ENCODE peak calls at places on chromosomes 12 and 14, in eight cellular contexts. One of them, this sample, is unnamed.

GRCh38 chr12:14213542-14213941 is 151.9 kb upstream of the ATF7IP start:
- DNase-seq in right atrium auricular region: no peak
- DNase-seq in H9: no peak
- DNase-seq in IMR-90: no peak
- DNase-seq in CD8-positive, alpha-beta memory T cell: no peak
- DNase-seq in sigmoid colon: no peak
- DNase-seq in dorsolateral prefrontal cortex: no peak
- DNase-seq in AG04450: no peak
- DNase-seq in this sample: no peak

GRCh38 chr12:93016752-93017350 is 87.8 kb upstream of the EEA1 start:
- DNase-seq in right atrium auricular region: no peak
- DNase-seq in H9: no peak
- DNase-seq in IMR-90: no peak
- DNase-seq in CD8-positive, alpha-beta memory T cell: no peak
- DNase-seq in sigmoid colon: no peak
- DNase-seq in dorsolateral prefrontal cortex: no peak
- DNase-seq in AG04450: no peak
- DNase-seq in this sample: no peak

GRCh38 chr12:13635709-13636108 is 345.7 kb downstream of the GRIN2B start:
- DNase-seq in right atrium auricular region: no peak
- DNase-seq in H9: no peak
- DNase-seq in IMR-90: no peak
- DNase-seq in CD8-positive, alpha-beta memory T cell: no peak
- DNase-seq in sigmoid colon: no peak
- DNase-seq in dorsolateral prefrontal cortex: no peak
- DNase-seq in AG04450: no peak
- DNase-seq in this sample: no peak

GRCh38 chr12:132686831-132687210 is 321 bp downstream of the POLE start:
- DNase-seq in right atrium auricular region: no peak
- DNase-seq in H9: no peak
- DNase-seq in IMR-90: no peak
- DNase-seq in CD8-positive, alpha-beta memory T cell: no peak
- DNase-seq in sigmoid colon: no peak
- DNase-seq in dorsolateral prefrontal cortex: no peak
- DNase-seq in AG04450: no peak
- DNase-seq in this sample: peak; percentile 20

GRCh38 chr12:68374315-68374982 is 42.3 kb upstream of the MDM1 start:
- DNase-seq in right atrium auricular region: no peak
- DNase-seq in H9: no peak
- DNase-seq in IMR-90: no peak
- DNase-seq in CD8-positive, alpha-beta memory T cell: peak; percentile 4
- DNase-seq in sigmoid colon: no peak
- DNase-seq in dorsolateral prefrontal cortex: no peak
- DNase-seq in AG04450: no peak
- DNase-seq in this sample: no peak

GRCh38 chr14:104246401-104247335 is 108.3 kb downstream of the KIF26A start:
- DNase-seq in right atrium auricular region: no peak
- DNase-seq in H9: peak; percentile 20
- DNase-seq in IMR-90: no peak
- DNase-seq in CD8-positive, alpha-beta memory T cell: no peak
- DNase-seq in sigmoid colon: no peak
- DNase-seq in dorsolateral prefrontal cortex: peak; percentile 35
- DNase-seq in AG04450: no peak
- DNase-seq in this sample: no peak

GRCh38 chr12:124474709-124475108 is 92.7 kb downstream of the NCOR2 start:
- DNase-seq in right atrium auricular region: no peak
- DNase-seq in H9: no peak
- DNase-seq in IMR-90: no peak
- DNase-seq in CD8-positive, alpha-beta memory T cell: no peak
- DNase-seq in sigmoid colon: peak; percentile 89
- DNase-seq in dorsolateral prefrontal cortex: peak; percentile 94
- DNase-seq in AG04450: no peak
- DNase-seq in this sample: no peak

GRCh38 chr12:27975222-27976136 is 2.9 kb upstream of the PTHLH start:
- DNase-seq in right atrium auricular region: no peak
- DNase-seq in H9: peak; percentile 81
- DNase-seq in IMR-90: peak; percentile 72
- DNase-seq in CD8-positive, alpha-beta memory T cell: no peak
- DNase-seq in sigmoid colon: peak; percentile 65
- DNase-seq in dorsolateral prefrontal cortex: no peak
- DNase-seq in AG04450: no peak
- DNase-seq in this sample: peak; percentile 9

GRCh38 chr14:59254146-59254910 is 65.9 kb downstream of the DAAM1 start:
- DNase-seq in right atrium auricular region: peak; percentile 80
- DNase-seq in H9: no peak
- DNase-seq in IMR-90: peak; percentile 95
- DNase-seq in CD8-positive, alpha-beta memory T cell: no peak
- DNase-seq in sigmoid colon: peak; percentile 90
- DNase-seq in dorsolateral prefrontal cortex: no peak
- DNase-seq in AG04450: peak; percentile 82
- DNase-seq in this sample: no peak

GRCh38 chr14:100698719-100699448 is 27.8 kb upstream of the DLK1 start:
- DNase-seq in right atrium auricular region: no peak
- DNase-seq in H9: no peak
- DNase-seq in IMR-90: no peak
- DNase-seq in CD8-positive, alpha-beta memory T cell: no peak
- DNase-seq in sigmoid colon: no peak
- DNase-seq in dorsolateral prefrontal cortex: no peak
- DNase-seq in AG04450: no peak
- DNase-seq in this sample: peak; percentile 53
- H3K27ac ChIP-seq in right atrium auricular region: no peak overlapping the region
- H3K27ac ChIP-seq in H9: no peak overlapping the region
- H3K27ac ChIP-seq in IMR-90: no peak overlapping the region
- H3K27ac ChIP-seq in CD8-positive, alpha-beta memory T cell: peak overlapping the region; percentile 72
- H3K27ac ChIP-seq in sigmoid colon: no peak overlapping the region
- H3K27ac ChIP-seq in dorsolateral prefrontal cortex: no peak overlapping the region
- H3K27ac ChIP-seq in AG04450: no peak overlapping the region
- H3K27ac ChIP-seq in this sample: no peak overlapping the region

GRCh38 chr14:74134484-74134883 is 49.7 kb downstream of the LIN52 start:
- DNase-seq in right atrium auricular region: no peak
- DNase-seq in H9: no peak
- DNase-seq in IMR-90: no peak
- DNase-seq in CD8-positive, alpha-beta memory T cell: no peak
- DNase-seq in sigmoid colon: no peak
- DNase-seq in dorsolateral prefrontal cortex: no peak
- DNase-seq in AG04450: no peak
- DNase-seq in this sample: no peak
- H3K27ac ChIP-seq in right atrium auricular region: no peak overlapping the region
- H3K27ac ChIP-seq in H9: no peak overlapping the region
- H3K27ac ChIP-seq in IMR-90: no peak overlapping the region
- H3K27ac ChIP-seq in CD8-positive, alpha-beta memory T cell: no peak overlapping the region
- H3K27ac ChIP-seq in sigmoid colon: no peak overlapping the region
- H3K27ac ChIP-seq in dorsolateral prefrontal cortex: no peak overlapping the region
- H3K27ac ChIP-seq in AG04450: no peak overlapping the region
- H3K27ac ChIP-seq in this sample: no peak overlapping the region

GRCh38 chr12:75981247-75981646 is 50.3 kb downstream of the PHLDA1 start:
- DNase-seq in right atrium auricular region: no peak
- DNase-seq in H9: no peak
- DNase-seq in IMR-90: no peak
- DNase-seq in CD8-positive, alpha-beta memory T cell: no peak
- DNase-seq in sigmoid colon: no peak
- DNase-seq in dorsolateral prefrontal cortex: no peak
- DNase-seq in AG04450: no peak
- DNase-seq in this sample: no peak
- H3K27ac ChIP-seq in right atrium auricular region: peak overlapping the region; percentile 30
- H3K27ac ChIP-seq in H9: no peak overlapping the region
- H3K27ac ChIP-seq in IMR-90: no peak overlapping the region
- H3K27ac ChIP-seq in CD8-positive, alpha-beta memory T cell: no peak overlapping the region
- H3K27ac ChIP-seq in sigmoid colon: no peak overlapping the region
- H3K27ac ChIP-seq in dorsolateral prefrontal cortex: no peak overlapping the region
- H3K27ac ChIP-seq in AG04450: no peak overlapping the region
- H3K27ac ChIP-seq in this sample: no peak overlapping the region

GRCh38 chr14:77642407-77642806 is 26.0 kb upstream of the SPTLC2 start:
- DNase-seq in right atrium auricular region: no peak
- DNase-seq in H9: no peak
- DNase-seq in IMR-90: no peak
- DNase-seq in CD8-positive, alpha-beta memory T cell: no peak
- DNase-seq in sigmoid colon: no peak
- DNase-seq in dorsolateral prefrontal cortex: no peak
- DNase-seq in AG04450: no peak
- DNase-seq in this sample: no peak
- H3K27ac ChIP-seq in right atrium auricular region: peak overlapping the region; percentile 76
- H3K27ac ChIP-seq in H9: no peak overlapping the region
- H3K27ac ChIP-seq in IMR-90: no peak overlapping the region
- H3K27ac ChIP-seq in CD8-positive, alpha-beta memory T cell: no peak overlapping the region
- H3K27ac ChIP-seq in sigmoid colon: peak overlapping the region; percentile 76
- H3K27ac ChIP-seq in dorsolateral prefrontal cortex: no peak overlapping the region
- H3K27ac ChIP-seq in AG04450: peak overlapping the region; percentile 47
- H3K27ac ChIP-seq in this sample: no peak overlapping the region

GRCh38 chr14:63670692-63671091 is 29.0 kb upstream of the WDR89 start:
- DNase-seq in right atrium auricular region: no peak
- DNase-seq in H9: no peak
- DNase-seq in IMR-90: no peak
- DNase-seq in CD8-positive, alpha-beta memory T cell: no peak
- DNase-seq in sigmoid colon: no peak
- DNase-seq in dorsolateral prefrontal cortex: no peak
- DNase-seq in AG04450: no peak
- DNase-seq in this sample: no peak
- H3K27ac ChIP-seq in right atrium auricular region: no peak overlapping the region
- H3K27ac ChIP-seq in H9: no peak overlapping the region
- H3K27ac ChIP-seq in IMR-90: no peak overlapping the region
- H3K27ac ChIP-seq in CD8-positive, alpha-beta memory T cell: no peak overlapping the region
- H3K27ac ChIP-seq in sigmoid colon: no peak overlapping the region
- H3K27ac ChIP-seq in dorsolateral prefrontal cortex: no peak overlapping the region
- H3K27ac ChIP-seq in AG04450: no peak overlapping the region
- H3K27ac ChIP-seq in this sample: no peak overlapping the region

DNA sequence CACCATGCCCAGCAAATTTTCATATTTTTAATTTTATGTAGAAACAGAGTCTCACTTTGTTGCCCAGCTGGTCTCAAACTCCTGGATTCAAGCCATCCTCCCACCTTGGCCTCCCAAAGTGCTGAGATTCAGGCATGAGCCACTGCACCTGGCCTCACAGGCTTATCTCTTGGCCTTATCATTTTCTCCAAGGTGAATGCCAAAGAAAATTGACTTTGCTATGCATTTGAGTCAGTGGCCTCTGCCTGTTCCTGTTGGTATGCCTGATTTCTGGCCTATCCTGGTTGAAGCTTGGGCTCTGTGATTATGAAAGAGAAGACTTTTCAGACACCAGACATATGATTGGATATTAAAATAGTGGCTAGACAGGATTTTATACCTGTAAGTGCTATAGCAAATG is 34.2 kb downstream of the MANSC1 start:
- DNase-seq in right atrium auricular region: no peak
- DNase-seq in H9: no peak
- DNase-seq in IMR-90: no peak
- DNase-seq in CD8-positive, alpha-beta memory T cell: no peak
- DNase-seq in sigmoid colon: no peak
- DNase-seq in dorsolateral prefrontal cortex: no peak
- DNase-seq in AG04450: no peak
- DNase-seq in this sample: no peak
- H3K27ac ChIP-seq in right atrium auricular region: no peak overlapping the region
- H3K27ac ChIP-seq in H9: no peak overlapping the region
- H3K27ac ChIP-seq in IMR-90: no peak overlapping the region
- H3K27ac ChIP-seq in CD8-positive, alpha-beta memory T cell: no peak overlapping the region
- H3K27ac ChIP-seq in sigmoid colon: no peak overlapping the region
- H3K27ac ChIP-seq in dorsolateral prefrontal cortex: no peak overlapping the region
- H3K27ac ChIP-seq in AG04450: no peak overlapping the region
- H3K27ac ChIP-seq in this sample: no peak overlapping the region

GRCh38 chr12:91801048-91801447 is 344.6 kb downstream of the BTG1 start:
- DNase-seq in right atrium auricular region: no peak
- DNase-seq in H9: no peak
- DNase-seq in IMR-90: no peak
- DNase-seq in CD8-positive, alpha-beta memory T cell: no peak
- DNase-seq in sigmoid colon: no peak
- DNase-seq in dorsolateral prefrontal cortex: no peak
- DNase-seq in AG04450: no peak
- DNase-seq in this sample: no peak
- H3K27ac ChIP-seq in right atrium auricular region: no peak overlapping the region
- H3K27ac ChIP-seq in H9: no peak overlapping the region
- H3K27ac ChIP-seq in IMR-90: no peak overlapping the region
- H3K27ac ChIP-seq in CD8-positive, alpha-beta memory T cell: no peak overlapping the region
- H3K27ac ChIP-seq in sigmoid colon: no peak overlapping the region
- H3K27ac ChIP-seq in dorsolateral prefrontal cortex: no peak overlapping the region
- H3K27ac ChIP-seq in AG04450: no peak overlapping the region
- H3K27ac ChIP-seq in this sample: no peak overlapping the region

DNA sequence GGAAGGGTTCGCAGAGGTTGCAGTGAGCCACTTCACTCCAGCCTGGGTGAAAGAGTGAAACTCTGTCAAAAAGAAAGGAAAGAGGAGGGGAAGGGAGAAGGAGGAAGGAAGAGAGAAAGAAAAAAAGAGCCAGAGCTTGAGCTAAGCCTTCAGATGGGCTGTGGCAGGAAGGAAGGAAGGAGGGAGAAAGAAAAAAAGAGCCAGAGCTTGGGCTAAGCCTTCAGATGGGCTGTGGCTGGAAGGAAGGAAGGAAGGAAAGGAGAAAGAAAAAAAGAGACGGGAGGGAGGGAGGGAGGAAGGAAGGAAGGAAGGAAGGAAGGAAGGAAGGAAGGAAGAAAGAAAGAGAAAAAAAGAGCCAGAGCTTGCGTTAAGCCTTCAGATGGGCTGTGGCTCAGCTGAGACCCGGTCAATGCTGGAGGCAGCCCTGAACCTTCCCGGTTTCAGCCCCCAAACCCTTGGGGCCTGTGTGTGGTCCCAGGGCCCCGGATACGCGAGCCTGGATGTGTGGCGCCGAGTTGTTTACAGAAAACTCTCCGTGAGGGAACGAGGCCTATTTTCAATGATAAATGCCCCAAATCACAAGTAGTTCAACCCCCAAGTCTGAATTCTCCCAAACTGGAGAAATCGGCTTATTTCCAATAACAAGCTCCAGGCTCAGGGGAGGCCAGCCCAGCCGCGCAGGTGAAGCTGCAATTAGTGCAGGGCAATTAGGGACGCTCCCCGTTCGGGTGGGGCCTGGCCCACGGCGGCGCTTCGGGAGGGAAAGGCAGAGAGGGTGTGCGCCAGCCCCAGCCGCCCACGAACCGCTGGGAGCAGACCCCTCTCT is 13.8 kb upstream of the ANKRD9 start:
- DNase-seq in right atrium auricular region: no peak
- DNase-seq in H9: no peak
- DNase-seq in IMR-90: no peak
- DNase-seq in CD8-positive, alpha-beta memory T cell: no peak
- DNase-seq in sigmoid colon: no peak
- DNase-seq in dorsolateral prefrontal cortex: no peak
- DNase-seq in AG04450: no peak
- DNase-seq in this sample: no peak
- H3K27ac ChIP-seq in right atrium auricular region: no peak overlapping the region
- H3K27ac ChIP-seq in H9: no peak overlapping the region
- H3K27ac ChIP-seq in IMR-90: no peak overlapping the region
- H3K27ac ChIP-seq in CD8-positive, alpha-beta memory T cell: no peak overlapping the region
- H3K27ac ChIP-seq in sigmoid colon: peak overlapping the region; percentile 84
- H3K27ac ChIP-seq in dorsolateral prefrontal cortex: no peak overlapping the region
- H3K27ac ChIP-seq in AG04450: no peak overlapping the region
- H3K27ac ChIP-seq in this sample: peak overlapping the region; percentile 44

GRCh38 chr12:2243275-2243674 is 190.5 kb downstream of the CACNA1C start:
- DNase-seq in right atrium auricular region: no peak
- DNase-seq in H9: no peak
- DNase-seq in IMR-90: peak; percentile 32
- DNase-seq in CD8-positive, alpha-beta memory T cell: no peak
- DNase-seq in sigmoid colon: no peak
- DNase-seq in dorsolateral prefrontal cortex: no peak
- DNase-seq in AG04450: no peak
- DNase-seq in this sample: no peak
- H3K27ac ChIP-seq in right atrium auricular region: peak overlapping the region; percentile 83
- H3K27ac ChIP-seq in H9: no peak overlapping the region
- H3K27ac ChIP-seq in IMR-90: peak overlapping the region; percentile 58
- H3K27ac ChIP-seq in CD8-positive, alpha-beta memory T cell: no peak overlapping the region
- H3K27ac ChIP-seq in sigmoid colon: peak overlapping the region; percentile 78
- H3K27ac ChIP-seq in dorsolateral prefrontal cortex: no peak overlapping the region
- H3K27ac ChIP-seq in AG04450: peak overlapping the region; percentile 92
- H3K27ac ChIP-seq in this sample: no peak overlapping the region

This sample was measured in WERI-Rb-1.